ENCODE peak calls at places on chromosomes 3 and 15, in eight cellular contexts. Y is activated T-cell treated with anti-CD3 and anti-CD28 coated beads for 4 hours, A is ovary, L is heart left ventricle, P is HFFc6, D is NCI-H1436, U is MM.1S, F is Right ventricle myocardium superior. I is an unnamed sample.

GRCh38 chr3:8841472-8841871 is 72.1 kb upstream of the OXTR start:
- DNase-seq in Y (no peak), A (no peak), F (no peak), P (peak; percentile 28), U (no peak), D (no peak), L (no peak), I (no peak)

GRCh38 chr3:186935133-186935532 is 4.8 kb downstream of the ST6GAL1 start:
- DNase-seq in L (no peak), F (no peak), D (no peak), Y (no peak), P (no peak), A (no peak), U (no peak), I (no peak)

GRCh38 chr3:138491971-138492370 is 57.6 kb downstream of the ESYT3 start:
- DNase-seq in L (no peak), A (no peak), Y (no peak), D (no peak), F (no peak), U (no peak), P (no peak), I (no peak)

GRCh38 chr3:150105886-150106612 is 135.4 kb upstream of the PFN2 start:
- DNase-seq in D (no peak), Y (no peak), P (peak; percentile 24), U (no peak), A (no peak), F (no peak), L (no peak), I (no peak)

GRCh38 chr15:32739522-32739921 is 21.7 kb downstream of the GREM1 start:
- DNase-seq in P (no peak), D (no peak), Y (no peak), A (no peak), U (no peak), L (no peak), F (no peak), I (no peak)

GRCh38 chr15:31325432-31325975 is 1.1 kb upstream of the KLF13 start:
- DNase-seq in A (peak; percentile 90), F (peak; percentile 91), D (peak; percentile 36), L (peak; percentile 80), Y (no peak), P (no peak), U (peak; percentile 40), I (no peak)

GRCh38 chr3:123158330-123158729 is 43.4 kb upstream of the SEC22A start:
- DNase-seq in Y (no peak), L (no peak), D (no peak), A (no peak), P (no peak), U (no peak), F (no peak), I (no peak)

GRCh38 chr15:90836296-90836871 is 32.0 kb upstream of the FURIN start:
- DNase-seq in D (no peak), P (peak; percentile 23), F (no peak), Y (no peak), A (no peak), L (peak; percentile 42), U (no peak), I (no peak)

GRCh38 chr3:123535580-123535979 is 49.3 kb downstream of the HACD2 start:
- DNase-seq in P (peak; percentile 87), D (no peak), U (no peak), A (no peak), L (no peak), Y (no peak), F (no peak), I (no peak)

GRCh38 chr3:39125837-39126500 is 18.5 kb downstream of the TTC21A start:
- DNase-seq in U (no peak), L (no peak), D (no peak), A (no peak), F (no peak), P (peak; percentile 55), Y (no peak), I (no peak)

GRCh38 chr3:128447561-128448013 is 19.1 kb downstream of the DNAJB8 start:
- DNase-seq in L (no peak), D (no peak), A (no peak), P (no peak), U (peak; percentile 27), F (no peak), Y (no peak), I (no peak)

GRCh38 chr3:52333869-52334557 is 17.9 kb downstream of the DNAH1 start:
- DNase-seq in Y (no peak), P (peak; percentile 45), F (peak; percentile 4), U (no peak), D (no peak), L (no peak), A (no peak), I (no peak)

GRCh38 chr15:27438403-27439375 is 467.7 kb downstream of the GABRG3 start:
- DNase-seq in D (no peak), L (no peak), F (no peak), P (no peak), U (no peak), A (no peak), Y (no peak), I (no peak)

GRCh38 chr3:198076722-198077308 is 116.8 kb downstream of the LMLN start:
- DNase-seq in Y (no peak), P (no peak), F (no peak), L (no peak), D (peak; percentile 10), A (no peak), U (no peak), I (peak; percentile 62)

GRCh38 chr3:5122030-5122740 is at the start of gene ARL8B:
- DNase-seq in P (peak; percentile 80), D (peak; percentile 45), U (peak; percentile 88), L (peak; percentile 92), F (peak; percentile 94), A (peak; percentile 90), Y (peak; percentile 89), I (peak; percentile 57)

GRCh38 chr3:150391200-150391599 is 16.9 kb upstream of the TSC22D2 start:
- DNase-seq in L (no peak), Y (no peak), A (no peak), D (no peak), P (peak; percentile 21), U (no peak), F (no peak), I (no peak)

GRCh38 chr3:169907476-169907875 is 3.9 kb upstream of the SAMD7 start:
- DNase-seq in D (no peak), L (no peak), A (no peak), Y (no peak), F (no peak), P (no peak), U (no peak), I (no peak)

GRCh38 chr3:12501360-12502020 is 17.2 kb downstream of the TSEN2 start:
- DNase-seq in D (no peak), F (no peak), A (no peak), L (no peak), Y (no peak), U (no peak), P (no peak), I (no peak)

GRCh38 chr3:193982258-193982659 is 153.7 kb upstream of the HES1 start:
- DNase-seq in F (peak; percentile 88), Y (no peak), D (no peak), P (no peak), L (peak; percentile 89), A (peak; percentile 35), U (no peak), I (no peak)

GRCh38 chr3:71083726-71084131 is 499.8 kb downstream of the FOXP1 start:
- DNase-seq in U (peak; percentile 55), F (no peak), Y (no peak), A (no peak), D (no peak), L (no peak), P (no peak), I (no peak)

GRCh38 chr3:53288214-53288613 is 32.4 kb upstream of the TKT start:
- DNase-seq in L (no peak), Y (no peak), A (no peak), P (no peak), F (no peak), U (no peak), D (no peak), I (no peak)

GRCh38 chr3:188432826-188433525 is 279.0 kb downstream of the LPP start:
- DNase-seq in L (no peak), A (no peak), Y (no peak), D (no peak), U (no peak), P (peak; percentile 7), F (no peak), I (no peak)

GRCh38 chr3:94412966-94413720 is 350.3 kb downstream of the NSUN3 start:
- DNase-seq in P (no peak), U (no peak), A (no peak), D (no peak), F (no peak), L (no peak), Y (no peak), I (no peak)

GRCh38 chr3:110811050-110811449 is 260.6 kb upstream of the NECTIN3 start:
- DNase-seq in Y (no peak), F (no peak), L (no peak), P (peak; percentile 25), D (no peak), U (no peak), A (no peak), I (no peak)

GRCh38 chr3:137065381-137065780 is 107.6 kb downstream of the IL20RB start:
- DNase-seq in P (no peak), D (no peak), Y (no peak), U (no peak), F (no peak), L (no peak), A (no peak), I (no peak)

GRCh38 chr15:91789136-91789535 is 64.4 kb upstream of the SLCO3A1 start:
- DNase-seq in D (no peak), Y (no peak), L (no peak), P (no peak), U (no peak), A (no peak), F (no peak), I (no peak)

I was measured in NCI-H510A.